ENCODE peak calls at places on chromosomes 5 and 9, in seven cellular contexts. J is cardiac fibroblast, B is AG09319, Z is fibroblast of lung, S is AG04449, I is bronchial epithelial cell, P is progenitor cell of endocrine pancreas. C is an unnamed sample.

GRCh38 chr9:14372437-14373318 is 58.7 kb upstream of the NFIB start:
- DNase-seq in P (no peak), S (no peak), J (peak; percentile 77), B (no peak), Z (peak; percentile 68), I (peak; percentile 88), C (no peak)

GRCh38 chr9:114311571-114312512 is 11.1 kb upstream of the ORM1 start:
- DNase-seq in Z (no peak), I (no peak), B (no peak), S (no peak), P (no peak), J (no peak), C (no peak)

GRCh38 chr5:174794941-174795672 is 70.7 kb downstream of the MSX2 start:
- DNase-seq in Z (no peak), I (no peak), B (no peak), P (no peak), J (peak; percentile 25), S (no peak), C (no peak)

GRCh38 chr9:29039258-29039657 is 1466.0 kb upstream of the C9orf72 start:
- DNase-seq in Z (peak; percentile 9), P (no peak), B (no peak), S (no peak), I (peak; percentile 77), J (peak; percentile 6), C (no peak)

GRCh38 chr5:149073217-149073616 is 10.4 kb upstream of the SH3TC2 start:
- DNase-seq in J (no peak), S (no peak), Z (no peak), P (no peak), I (peak; percentile 45), B (no peak), C (no peak)

GRCh38 chr5:64914396-64914795 is 145.7 kb downstream of the CWC27 start:
- DNase-seq in P (no peak), Z (no peak), J (peak; percentile 51), I (no peak), B (no peak), S (peak; percentile 23), C (no peak)

GRCh38 chr9:3401556-3401955 is 124.2 kb downstream of the RFX3 start:
- DNase-seq in B (no peak), I (no peak), S (no peak), P (no peak), J (no peak), Z (no peak), C (no peak)

GRCh38 chr9:2526071-2526862 is 95.3 kb upstream of the VLDLR start:
- DNase-seq in Z (no peak), J (no peak), S (no peak), B (no peak), P (no peak), I (no peak), C (no peak)

GRCh38 chr9:22170162-22170932 is 161.2 kb upstream of the CDKN2B start:
- DNase-seq in S (no peak), I (peak; percentile 82), J (peak; percentile 33), B (no peak), Z (peak; percentile 94), P (no peak), C (no peak)

GRCh38 chr9:133334161-133334560 is 1.8 kb downstream of the SURF6 start:
- DNase-seq in Z (no peak), J (no peak), S (no peak), I (no peak), B (no peak), P (no peak), C (no peak)

GRCh38 chr5:132026516-132027008 is 15.1 kb upstream of the ACSL6 start:
- DNase-seq in I (no peak), S (no peak), Z (no peak), J (no peak), P (no peak), B (no peak), C (peak; percentile 55)

GRCh38 chr9:130451509-130452388 is 7.0 kb downstream of the ASS1 start:
- DNase-seq in I (peak; percentile 85), B (peak; percentile 83), S (peak; percentile 63), J (peak; percentile 98), P (no peak), Z (peak; percentile 95), C (no peak)

GRCh38 chr5:136143312-136143711 is 10.7 kb downstream of the SMAD5 start:
- DNase-seq in B (no peak), I (no peak), P (no peak), J (no peak), Z (no peak), S (no peak), C (no peak)

GRCh38 chr9:27371382-27371781 is 74.4 kb upstream of the EQTN start:
- DNase-seq in B (no peak), J (no peak), Z (no peak), P (no peak), S (no peak), I (peak; percentile 68), C (no peak)

GRCh38 chr9:113597390-113598241 is 134.1 kb downstream of the RGS3 start:
- DNase-seq in P (no peak), J (no peak), I (no peak), Z (no peak), B (no peak), S (no peak), C (no peak)

GRCh38 chr5:162288647-162289296 is 221.2 kb downstream of the GABRG2 start:
- DNase-seq in S (no peak), B (no peak), Z (no peak), P (no peak), I (no peak), J (no peak), C (no peak)

GRCh38 chr5:89513299-89514044 is 630.5 kb upstream of the MEF2C start:
- DNase-seq in B (no peak), I (peak; percentile 3), P (no peak), J (peak; percentile 3), S (no peak), Z (no peak), C (no peak)

GRCh38 chr9:35481347-35481975 is 8.4 kb upstream of the RUSC2 start:
- DNase-seq in I (peak; percentile 63), B (peak; percentile 42), S (no peak), P (no peak), Z (peak; percentile 75), J (peak; percentile 87), C (no peak)

GRCh38 chr5:63963080-63963735 is 963 bp upstream of the HTR1A start:
- DNase-seq in P (peak; percentile 61), S (peak; percentile 2), J (peak; percentile 78), I (peak; percentile 64), B (peak; percentile 18), Z (peak; percentile 79), C (no peak)

GRCh38 chr9:4566806-4567205 is 76.5 kb downstream of the SLC1A1 start:
- DNase-seq in B (no peak), J (no peak), I (no peak), S (no peak), P (no peak), Z (no peak), C (no peak)

GRCh38 chr5:76479973-76480667 is 77.0 kb downstream of the IQGAP2 start:
- DNase-seq in I (no peak), B (no peak), J (no peak), Z (no peak), S (no peak), P (no peak), C (no peak)

GRCh38 chr5:76487784-76488183 is 84.7 kb downstream of the IQGAP2 start:
- DNase-seq in P (no peak), S (no peak), B (no peak), I (no peak), J (no peak), Z (no peak), C (no peak)

GRCh38 chr5:76485511-76485910 is 82.4 kb downstream of the IQGAP2 start:
- DNase-seq in Z (no peak), I (no peak), B (no peak), J (no peak), P (no peak), S (no peak), C (no peak)

GRCh38 chr5:76482961-76483360 is 79.9 kb downstream of the IQGAP2 start:
- DNase-seq in S (no peak), I (no peak), B (no peak), Z (no peak), J (no peak), P (no peak), C (no peak)

GRCh38 chr5:76483433-76483832 is 80.3 kb downstream of the IQGAP2 start:
- DNase-seq in B (no peak), Z (no peak), S (no peak), J (no peak), I (no peak), P (no peak), C (no peak)
- TF ChIP-seq CTCF in B (no peak), Z (no peak), S (no peak), J (no peak), I (no peak), P (peak; percentile 21), C (no peak)

GRCh38 chr9:122131401-122131921 is 28.1 kb downstream of the NDUFA8 start:
- DNase-seq in S (no peak), I (peak; percentile 25), J (no peak), P (no peak), Z (no peak), B (no peak), C (no peak)

GRCh38 chr9:122128432-122129343 is 30.9 kb downstream of the NDUFA8 start:
- DNase-seq in P (no peak), J (no peak), S (no peak), B (no peak), I (no peak), Z (no peak), C (no peak)

GRCh38 chr9:122130837-122131236 is 28.7 kb downstream of the NDUFA8 start:
- DNase-seq in J (no peak), B (no peak), P (no peak), S (no peak), Z (no peak), I (no peak), C (no peak)

GRCh38 chr9:122128007-122128406 is 31.6 kb downstream of the NDUFA8 start:
- DNase-seq in P (no peak), I (no peak), J (no peak), B (no peak), S (no peak), Z (no peak), C (no peak)

GRCh38 chr9:122129969-122130368 is 29.6 kb downstream of the NDUFA8 start:
- DNase-seq in B (no peak), P (no peak), S (no peak), Z (no peak), I (no peak), J (no peak), C (no peak)
- TF ChIP-seq CTCF in B (no peak), P (no peak), S (no peak), Z (no peak), I (no peak), J (no peak), C (no peak)

GRCh38 chr9:6576930-6577329 is 68.6 kb downstream of the GLDC start:
- DNase-seq in S (no peak), I (no peak), P (no peak), B (no peak), Z (no peak), J (no peak), C (no peak)
- TF ChIP-seq CTCF in S (no peak), I (no peak), P (no peak), B (no peak), Z (no peak), J (no peak), C (no peak)

DNA sequence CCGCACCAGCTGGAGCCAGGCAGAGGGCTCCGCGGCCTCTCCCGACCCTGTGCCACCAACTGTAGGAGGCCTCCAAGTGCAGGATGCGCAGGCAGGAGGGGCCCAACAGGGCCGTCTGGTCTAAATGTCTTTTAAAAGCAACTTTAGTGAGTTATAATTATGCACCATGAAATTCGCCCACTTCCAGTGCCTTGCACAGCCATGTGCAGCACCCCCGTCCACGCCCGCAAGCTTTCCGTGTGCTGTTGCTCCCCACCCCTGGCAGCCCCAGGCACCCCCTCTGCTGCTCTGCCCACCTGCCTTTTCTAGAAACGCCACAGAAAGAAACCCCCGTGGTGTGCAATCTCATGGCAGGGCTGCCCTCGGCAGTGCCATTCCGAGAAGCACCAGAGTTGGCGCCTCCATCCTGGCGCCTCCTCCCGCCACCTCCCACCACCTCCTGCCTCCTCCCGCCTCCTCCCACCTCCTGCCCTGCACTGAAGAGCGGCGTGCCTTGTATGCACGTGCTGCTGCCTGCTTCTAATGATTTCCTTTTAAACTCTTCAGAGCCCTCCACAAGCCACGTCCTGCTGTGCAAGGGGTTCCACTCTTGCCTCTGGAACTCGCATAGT is 7.5 kb upstream of the SLC6A18 start:
- DNase-seq in P (no peak), I (no peak), B (no peak), J (no peak), Z (no peak), S (no peak), C (no peak)
- TF ChIP-seq CTCF in P (no peak), I (no peak), B (no peak), J (no peak), Z (no peak), S (no peak), C (no peak)

C was measured in CD8-positive, alpha-beta T cell.